ENCODE peak calls at places on chromosomes 11 and 22, in eight cellular contexts. One of them, this sample, is unnamed.

GRCh38 chr11:116638463-116638862 is 134.3 kb downstream of the BUD13 start:
- DNase-seq in OCI-LY7: no peak
- DNase-seq in pancreas: no peak
- DNase-seq in SK-N-SH: no peak
- DNase-seq in GM06990: no peak
- DNase-seq in IMR-90: no peak
- DNase-seq in AG09309: no peak
- DNase-seq in hepatocyte: no peak
- DNase-seq in this sample: no peak

GRCh38 chr11:121104223-121104831 is 3.3 kb downstream of the TECTA start:
- DNase-seq in OCI-LY7: no peak
- DNase-seq in pancreas: no peak
- DNase-seq in SK-N-SH: no peak
- DNase-seq in GM06990: no peak
- DNase-seq in IMR-90: no peak
- DNase-seq in AG09309: no peak
- DNase-seq in hepatocyte: no peak
- DNase-seq in this sample: no peak

GRCh38 chr22:20979940-20980453 is 2.1 kb upstream of the LZTR1 start:
- DNase-seq in OCI-LY7: no peak
- DNase-seq in pancreas: no peak
- DNase-seq in SK-N-SH: no peak
- DNase-seq in GM06990: no peak
- DNase-seq in IMR-90: no peak
- DNase-seq in AG09309: no peak
- DNase-seq in hepatocyte: no peak
- DNase-seq in this sample: no peak

GRCh38 chr11:60563553-60564235 is 48.5 kb downstream of the MS4A13 start:
- DNase-seq in OCI-LY7: peak; percentile 13
- DNase-seq in pancreas: no peak
- DNase-seq in SK-N-SH: no peak
- DNase-seq in GM06990: peak; percentile 21
- DNase-seq in IMR-90: no peak
- DNase-seq in AG09309: no peak
- DNase-seq in hepatocyte: no peak
- DNase-seq in this sample: peak; percentile 57

GRCh38 chr11:5626191-5626590 is 1.4 kb downstream of the TRIM34 start:
- DNase-seq in OCI-LY7: no peak
- DNase-seq in pancreas: no peak
- DNase-seq in SK-N-SH: no peak
- DNase-seq in GM06990: no peak
- DNase-seq in IMR-90: peak; percentile 70
- DNase-seq in AG09309: peak; percentile 42
- DNase-seq in hepatocyte: no peak
- DNase-seq in this sample: peak; percentile 57

GRCh38 chr11:18490736-18491485 is 35.3 kb downstream of the LDHAL6A start:
- DNase-seq in OCI-LY7: no peak
- DNase-seq in pancreas: no peak
- DNase-seq in SK-N-SH: no peak
- DNase-seq in GM06990: no peak
- DNase-seq in IMR-90: no peak
- DNase-seq in AG09309: no peak
- DNase-seq in hepatocyte: peak; percentile 46
- DNase-seq in this sample: peak; percentile 20

GRCh38 chr11:1231396-1232327 is 8.8 kb downstream of the MUC5B start:
- DNase-seq in OCI-LY7: no peak
- DNase-seq in pancreas: no peak
- DNase-seq in SK-N-SH: peak; percentile 84
- DNase-seq in GM06990: no peak
- DNase-seq in IMR-90: no peak
- DNase-seq in AG09309: no peak
- DNase-seq in hepatocyte: no peak
- DNase-seq in this sample: no peak

GRCh38 chr11:57562596-57562995 is 4.9 kb downstream of the UBE2L6 start:
- DNase-seq in OCI-LY7: no peak
- DNase-seq in pancreas: no peak
- DNase-seq in SK-N-SH: no peak
- DNase-seq in GM06990: no peak
- DNase-seq in IMR-90: no peak
- DNase-seq in AG09309: no peak
- DNase-seq in hepatocyte: no peak
- DNase-seq in this sample: peak; percentile 36

GRCh38 chr11:83195649-83196048 is 2.1 kb downstream of the ANKRD42 start:
- DNase-seq in OCI-LY7: no peak
- DNase-seq in pancreas: no peak
- DNase-seq in SK-N-SH: no peak
- DNase-seq in GM06990: no peak
- DNase-seq in IMR-90: no peak
- DNase-seq in AG09309: no peak
- DNase-seq in hepatocyte: no peak
- DNase-seq in this sample: no peak

GRCh38 chr11:83192846-83193245 is 666 bp upstream of the ANKRD42 start:
- DNase-seq in OCI-LY7: no peak
- DNase-seq in pancreas: no peak
- DNase-seq in SK-N-SH: no peak
- DNase-seq in GM06990: no peak
- DNase-seq in IMR-90: no peak
- DNase-seq in AG09309: no peak
- DNase-seq in hepatocyte: peak; percentile 10
- DNase-seq in this sample: peak; percentile 16

GRCh38 chr11:83193315-83194283 is at the start of gene ANKRD42:
- DNase-seq in OCI-LY7: peak; percentile 92
- DNase-seq in pancreas: peak; percentile 95
- DNase-seq in SK-N-SH: peak; percentile 86
- DNase-seq in GM06990: peak; percentile 86
- DNase-seq in IMR-90: peak; percentile 96
- DNase-seq in AG09309: peak; percentile 83
- DNase-seq in hepatocyte: peak; percentile 97
- DNase-seq in this sample: peak; percentile 98

GRCh38 chr11:83194284-83195175 is 1.0 kb downstream of the ANKRD42 start:
- DNase-seq in OCI-LY7: peak; percentile 56
- DNase-seq in pancreas: peak; percentile 61
- DNase-seq in SK-N-SH: peak; percentile 52
- DNase-seq in GM06990: peak; percentile 65
- DNase-seq in IMR-90: peak; percentile 77
- DNase-seq in AG09309: peak; percentile 51
- DNase-seq in hepatocyte: peak; percentile 71
- DNase-seq in this sample: peak; percentile 75

DNA sequence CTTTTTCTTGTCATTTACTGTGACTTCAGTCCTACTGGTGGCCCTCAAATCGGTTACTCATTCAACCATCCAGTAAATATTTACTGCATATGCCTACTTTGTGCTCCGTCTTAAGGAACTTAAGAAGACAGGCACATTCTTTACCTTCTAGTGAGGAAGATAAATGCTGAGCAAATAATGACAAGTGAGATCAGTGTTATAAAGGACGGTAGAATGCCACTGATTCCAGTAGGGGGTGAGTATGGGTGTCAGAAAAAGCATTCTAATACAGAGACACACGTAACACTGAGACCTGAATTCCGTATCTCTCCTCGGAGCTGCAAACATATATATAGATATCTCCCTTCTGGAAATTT is 1.6 kb downstream of the ANKRD42 start:
- DNase-seq in OCI-LY7: no peak
- DNase-seq in pancreas: no peak
- DNase-seq in SK-N-SH: peak; percentile 26
- DNase-seq in GM06990: no peak
- DNase-seq in IMR-90: peak; percentile 1
- DNase-seq in AG09309: no peak
- DNase-seq in hepatocyte: peak; percentile 21
- DNase-seq in this sample: no peak
- H3K4me3 ChIP-seq in OCI-LY7: peak overlapping the region; percentile 80
- H3K4me3 ChIP-seq in pancreas: peak overlapping the region; percentile 87
- H3K4me3 ChIP-seq in SK-N-SH: peak overlapping the region; percentile 99
- H3K4me3 ChIP-seq in GM06990: peak overlapping the region; percentile 78
- H3K4me3 ChIP-seq in IMR-90: peak overlapping the region; percentile 85
- H3K4me3 ChIP-seq in AG09309: peak overlapping the region; percentile 56
- H3K4me3 ChIP-seq in hepatocyte: peak overlapping the region; percentile 82
- H3K4me3 ChIP-seq in this sample: peak overlapping the region; percentile 98

GRCh38 chr22:41969110-41969646 is at the start of gene SEPTIN3:
- DNase-seq in OCI-LY7: no peak
- DNase-seq in pancreas: no peak
- DNase-seq in SK-N-SH: peak; percentile 39
- DNase-seq in GM06990: no peak
- DNase-seq in IMR-90: no peak
- DNase-seq in AG09309: no peak
- DNase-seq in hepatocyte: no peak
- DNase-seq in this sample: no peak

GRCh38 chr22:41966225-41966606 is 3.0 kb upstream of the SEPTIN3 start:
- DNase-seq in OCI-LY7: no peak
- DNase-seq in pancreas: no peak
- DNase-seq in SK-N-SH: no peak
- DNase-seq in GM06990: no peak
- DNase-seq in IMR-90: no peak
- DNase-seq in AG09309: no peak
- DNase-seq in hepatocyte: no peak
- DNase-seq in this sample: no peak

GRCh38 chr22:41971431-41971830 is 2.2 kb downstream of the SEPTIN3 start:
- DNase-seq in OCI-LY7: no peak
- DNase-seq in pancreas: no peak
- DNase-seq in SK-N-SH: no peak
- DNase-seq in GM06990: no peak
- DNase-seq in IMR-90: no peak
- DNase-seq in AG09309: no peak
- DNase-seq in hepatocyte: no peak
- DNase-seq in this sample: no peak

GRCh38 chr22:41966607-41967240 is 2.5 kb upstream of the SEPTIN3 start:
- DNase-seq in OCI-LY7: peak; percentile 63
- DNase-seq in pancreas: no peak
- DNase-seq in SK-N-SH: peak; percentile 23
- DNase-seq in GM06990: peak; percentile 53
- DNase-seq in IMR-90: peak; percentile 88
- DNase-seq in AG09309: peak; percentile 86
- DNase-seq in hepatocyte: peak; percentile 77
- DNase-seq in this sample: peak; percentile 86

DNA sequence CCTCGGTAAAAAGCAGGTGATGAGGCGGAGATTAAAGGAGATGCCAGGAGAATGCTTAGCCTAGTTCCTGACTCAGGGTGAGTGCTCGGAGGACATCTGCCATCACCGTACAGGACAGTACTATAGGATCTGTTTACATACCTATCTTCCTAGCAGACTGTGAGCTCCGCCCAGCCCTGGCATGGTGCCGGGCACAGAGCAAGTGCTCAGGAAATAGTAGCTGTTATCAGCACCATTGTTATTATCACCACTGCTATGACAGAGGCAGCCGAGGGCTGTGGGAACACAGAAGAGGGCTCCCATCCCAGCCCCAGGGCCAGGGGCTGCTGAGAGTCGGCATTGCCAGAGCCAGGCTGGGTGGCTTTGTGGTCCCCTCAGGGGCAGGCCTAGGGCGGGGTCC is 642 bp upstream of the SEPTIN3 start:
- DNase-seq in OCI-LY7: no peak
- DNase-seq in pancreas: no peak
- DNase-seq in SK-N-SH: peak; percentile 57
- DNase-seq in GM06990: no peak
- DNase-seq in IMR-90: peak; percentile 42
- DNase-seq in AG09309: no peak
- DNase-seq in hepatocyte: peak; percentile 18
- DNase-seq in this sample: peak; percentile 65
- TF ChIP-seq CTCF in OCI-LY7: no peak
- TF ChIP-seq CTCF in pancreas: no peak
- TF ChIP-seq CTCF in SK-N-SH: no peak
- TF ChIP-seq CTCF in GM06990: no peak
- TF ChIP-seq CTCF in IMR-90: no peak
- TF ChIP-seq CTCF in AG09309: no peak
- TF ChIP-seq CTCF in hepatocyte: no peak
- TF ChIP-seq CTCF in this sample: no peak

GRCh38 chr11:61718046-61718531 is 34.3 kb upstream of the MYRF start:
- DNase-seq in OCI-LY7: no peak
- DNase-seq in pancreas: no peak
- DNase-seq in SK-N-SH: peak; percentile 73
- DNase-seq in GM06990: no peak
- DNase-seq in IMR-90: no peak
- DNase-seq in AG09309: no peak
- DNase-seq in hepatocyte: no peak
- DNase-seq in this sample: no peak

GRCh38 chr11:61718613-61719302 is 33.7 kb upstream of the MYRF start:
- DNase-seq in OCI-LY7: no peak
- DNase-seq in pancreas: no peak
- DNase-seq in SK-N-SH: peak; percentile 96
- DNase-seq in GM06990: no peak
- DNase-seq in IMR-90: peak; percentile 74
- DNase-seq in AG09309: no peak
- DNase-seq in hepatocyte: peak; percentile 65
- DNase-seq in this sample: peak; percentile 31

GRCh38 chr11:61715877-61716276 is 35.7 kb downstream of the DAGLA start:
- DNase-seq in OCI-LY7: no peak
- DNase-seq in pancreas: no peak
- DNase-seq in SK-N-SH: no peak
- DNase-seq in GM06990: no peak
- DNase-seq in IMR-90: no peak
- DNase-seq in AG09309: no peak
- DNase-seq in hepatocyte: no peak
- DNase-seq in this sample: no peak

GRCh38 chr11:61716478-61717285 is 35.8 kb upstream of the MYRF start:
- DNase-seq in OCI-LY7: no peak
- DNase-seq in pancreas: no peak
- DNase-seq in SK-N-SH: no peak
- DNase-seq in GM06990: no peak
- DNase-seq in IMR-90: no peak
- DNase-seq in AG09309: no peak
- DNase-seq in hepatocyte: no peak
- DNase-seq in this sample: no peak

DNA sequence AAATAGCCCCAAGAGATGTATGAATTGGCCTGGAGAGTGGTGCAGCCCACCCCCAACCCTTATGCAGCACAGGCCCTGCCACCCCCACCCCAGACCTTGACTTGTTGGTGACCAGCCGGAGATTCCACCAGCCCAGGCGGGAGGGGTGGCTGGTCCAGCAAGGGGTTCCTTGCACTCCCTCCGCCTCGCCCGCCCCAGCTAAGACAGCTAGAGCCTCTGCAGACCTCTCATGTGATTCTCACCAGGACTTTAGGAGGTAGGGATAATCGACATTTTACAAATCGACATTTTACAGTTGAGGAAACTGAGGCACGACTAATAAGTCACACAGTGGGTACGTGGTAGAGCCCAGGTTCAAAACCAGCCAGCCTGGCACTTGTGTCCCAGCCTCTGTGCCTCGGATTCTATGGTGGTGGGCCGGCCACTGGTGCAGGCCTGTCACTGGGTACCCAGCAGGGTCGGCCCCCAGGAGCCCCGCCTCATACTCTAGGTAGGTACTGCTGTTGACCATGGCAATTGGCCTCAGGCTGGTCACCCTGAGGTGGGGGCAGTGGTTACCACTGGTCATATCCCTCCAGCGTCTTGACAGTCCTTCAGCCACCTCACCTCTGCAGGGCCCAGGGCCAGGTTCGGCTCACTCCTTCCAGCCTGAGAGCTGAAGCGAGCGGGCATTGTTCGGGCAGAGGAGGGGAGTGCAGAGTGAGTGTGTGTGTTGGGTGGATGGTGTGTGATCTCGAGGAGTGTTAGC is 35.0 kb upstream of the MYRF start:
- DNase-seq in OCI-LY7: no peak
- DNase-seq in pancreas: no peak
- DNase-seq in SK-N-SH: no peak
- DNase-seq in GM06990: no peak
- DNase-seq in IMR-90: no peak
- DNase-seq in AG09309: no peak
- DNase-seq in hepatocyte: no peak
- DNase-seq in this sample: no peak
- H3K4me3 ChIP-seq in OCI-LY7: no peak overlapping the region
- H3K4me3 ChIP-seq in pancreas: no peak overlapping the region
- H3K4me3 ChIP-seq in SK-N-SH: no peak overlapping the region
- H3K4me3 ChIP-seq in GM06990: no peak overlapping the region
- H3K4me3 ChIP-seq in IMR-90: no peak overlapping the region
- H3K4me3 ChIP-seq in AG09309: no peak overlapping the region
- H3K4me3 ChIP-seq in hepatocyte: no peak overlapping the region
- H3K4me3 ChIP-seq in this sample: no peak overlapping the region

GRCh38 chr11:67441082-67441683 is 2.1 kb downstream of the CORO1B start:
- DNase-seq in OCI-LY7: peak; percentile 19
- DNase-seq in pancreas: no peak
- DNase-seq in SK-N-SH: no peak
- DNase-seq in GM06990: no peak
- DNase-seq in IMR-90: no peak
- DNase-seq in AG09309: no peak
- DNase-seq in hepatocyte: no peak
- DNase-seq in this sample: no peak

GRCh38 chr11:67441731-67442401 is 1.4 kb downstream of the CORO1B start:
- DNase-seq in OCI-LY7: peak; percentile 65
- DNase-seq in pancreas: no peak
- DNase-seq in SK-N-SH: no peak
- DNase-seq in GM06990: no peak
- DNase-seq in IMR-90: no peak
- DNase-seq in AG09309: no peak
- DNase-seq in hepatocyte: no peak
- DNase-seq in this sample: no peak

GRCh38 chr11:67438121-67438902 is 830 bp upstream of the PTPRCAP start:
- DNase-seq in OCI-LY7: peak; percentile 81
- DNase-seq in pancreas: no peak
- DNase-seq in SK-N-SH: no peak
- DNase-seq in GM06990: peak; percentile 75
- DNase-seq in IMR-90: no peak
- DNase-seq in AG09309: no peak
- DNase-seq in hepatocyte: no peak
- DNase-seq in this sample: no peak

GRCh38 chr11:67440229-67441081 is 2.8 kb downstream of the CORO1B start:
- DNase-seq in OCI-LY7: peak; percentile 27
- DNase-seq in pancreas: no peak
- DNase-seq in SK-N-SH: no peak
- DNase-seq in GM06990: no peak
- DNase-seq in IMR-90: no peak
- DNase-seq in AG09309: no peak
- DNase-seq in hepatocyte: no peak
- DNase-seq in this sample: no peak

DNA sequence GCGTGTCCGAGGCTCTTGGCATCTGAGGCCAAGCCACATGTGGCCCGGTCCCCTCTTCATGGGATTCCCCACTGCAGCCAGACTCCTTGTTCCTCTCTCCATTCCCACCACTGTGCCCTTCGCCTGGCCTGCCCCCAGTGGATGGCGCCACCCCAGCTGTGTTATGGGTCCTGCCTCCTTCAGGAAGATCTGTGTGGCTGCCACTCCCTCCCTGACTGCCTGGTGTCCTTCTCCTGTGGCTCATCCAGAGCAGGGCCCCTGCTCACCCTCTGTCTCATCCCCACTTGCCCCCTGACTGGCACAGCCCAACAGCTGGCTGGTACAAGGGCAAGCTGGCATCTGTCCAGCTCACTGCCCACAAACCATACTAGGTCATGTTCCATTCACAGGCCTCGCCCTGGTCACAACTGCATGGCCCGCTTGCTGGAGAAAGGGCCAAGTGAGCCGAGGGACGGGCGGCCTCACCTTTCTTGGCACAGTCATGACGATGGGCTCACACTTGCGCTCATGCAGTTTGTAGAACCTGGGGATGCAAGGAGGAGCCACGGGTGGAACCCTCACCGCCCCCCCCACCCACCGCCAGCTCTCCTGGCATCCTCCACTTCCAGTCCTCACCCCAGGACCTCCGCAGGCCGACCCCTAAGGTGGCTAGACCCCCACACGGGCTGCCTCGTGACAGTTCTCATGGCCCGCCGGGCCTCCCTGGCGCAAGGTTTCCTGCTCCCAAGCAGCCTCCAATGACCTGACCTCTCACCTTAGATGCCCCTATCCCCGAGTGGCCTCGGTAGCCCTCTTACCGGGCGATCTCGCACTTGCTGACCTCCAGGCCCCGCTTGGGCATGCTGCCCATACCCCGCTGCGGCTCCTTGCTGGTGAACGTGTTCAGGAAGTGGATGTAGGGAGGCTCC is 2.1 kb upstream of the PTPRCAP start:
- DNase-seq in OCI-LY7: no peak
- DNase-seq in pancreas: no peak
- DNase-seq in SK-N-SH: no peak
- DNase-seq in GM06990: no peak
- DNase-seq in IMR-90: no peak
- DNase-seq in AG09309: no peak
- DNase-seq in hepatocyte: no peak
- DNase-seq in this sample: peak; percentile 53
- TF ChIP-seq CTCF in OCI-LY7: peak; percentile 72
- TF ChIP-seq CTCF in pancreas: no peak
- TF ChIP-seq CTCF in SK-N-SH: peak; percentile 44
- TF ChIP-seq CTCF in GM06990: peak; percentile 43
- TF ChIP-seq CTCF in IMR-90: no peak
- TF ChIP-seq CTCF in AG09309: peak; percentile 33
- TF ChIP-seq CTCF in hepatocyte: peak; percentile 5
- TF ChIP-seq CTCF in this sample: peak; percentile 34

This sample was measured in epithelial cell of esophagus.